ENCODE peak calls at places on chromosomes 5 and 9, in seven cellular contexts. E, P, C, U, N, G and W are unnamed samples. For H3K4me1 and H3K9me3, the result is how much of the 10 kb centered on the place peaks cover.

GRCh38 chr5:73822989-73823339 is 197.0 kb downstream of the ARHGEF28 start:
- DNase-seq in E (no peak), P (no peak), C (no peak), U (peak), N (no peak), G (peak), W (no peak)

GRCh38 chr5:54450542-54450941 is 5.0 kb upstream of the HSPB3 start:
- DNase-seq in E (no peak), P (no peak), C (no peak), U (no peak), N (no peak), G (no peak), W (no peak)

GRCh38 chr5:122424211-122424610 is 112.2 kb downstream of the SNCAIP start:
- DNase-seq in E (peak), P (no peak), C (no peak), U (no peak), N (no peak), G (no peak), W (no peak)

GRCh38 chr5:157559301-157559700 is 16.3 kb downstream of the ADAM19 start:
- DNase-seq in E (no peak), P (no peak), C (no peak), U (peak), N (no peak), G (peak), W (no peak)

GRCh38 chr5:132678735-132679134 is 4.9 kb downstream of the IL4 start:
- DNase-seq in E (no peak), P (no peak), C (no peak), U (no peak), N (no peak), G (no peak), W (no peak)

GRCh38 chr5:172508471-172509404 is 54.4 kb upstream of the SH3PXD2B start:
- DNase-seq in E (no peak), P (peak), C (no peak), U (no peak), N (no peak), G (no peak), W (no peak)

GRCh38 chr5:144951001-144951400 is 780.3 kb downstream of the KCTD16 start:
- DNase-seq in E (no peak), P (no peak), C (no peak), U (no peak), N (no peak), G (no peak), W (no peak)

GRCh38 chr9:132820545-132820944 is 57.5 kb downstream of the AK8 start:
- DNase-seq in E (no peak), P (no peak), C (no peak), U (no peak), N (no peak), G (no peak), W (no peak)

GRCh38 chr5:138981131-138981530 is 106.0 kb upstream of the LRRTM2 start:
- DNase-seq in E (no peak), P (no peak), C (no peak), U (no peak), N (no peak), G (peak), W (no peak)

GRCh38 chr5:68225911-68226563 is 10.5 kb downstream of the PIK3R1 start:
- DNase-seq in E (no peak), P (peak), C (no peak), U (no peak), N (peak), G (no peak), W (no peak)

GRCh38 chr5:172114875-172115422 is 73.1 kb downstream of the STK10 start:
- DNase-seq in E (no peak), P (peak), C (peak), U (no peak), N (peak), G (no peak), W (peak)

GRCh38 chr9:121985792-121986494 is 107.2 kb downstream of the TTLL11 start:
- DNase-seq in E (no peak), P (no peak), C (no peak), U (no peak), N (peak), G (no peak), W (no peak)

GRCh38 chr9:20684035-20684864 is at the start of gene FOCAD:
- DNase-seq in E (peak), P (peak), C (peak), U (peak), N (peak), G (peak), W (peak)

GRCh38 chr5:43691893-43692292 is 88.9 kb downstream of the NNT start:
- DNase-seq in E (no peak), P (no peak), C (no peak), U (no peak), N (no peak), G (no peak), W (no peak)

GRCh38 chr9:77585335-77585786 is 62.8 kb downstream of the GNA14 start:
- DNase-seq in E (no peak), P (no peak), C (no peak), U (no peak), N (no peak), G (no peak), W (no peak)

GRCh38 chr9:124125590-124126047 is 114.1 kb downstream of the LHX2 start:
- DNase-seq in E (peak), P (no peak), C (no peak), U (no peak), N (no peak), G (no peak), W (no peak)

GRCh38 chr5:180786398-180787005 is 16.1 kb downstream of the MGAT1 start:
- DNase-seq in E (no peak), P (no peak), C (no peak), U (no peak), N (no peak), G (no peak), W (no peak)

GRCh38 chr5:175306381-175306780 is 137.6 kb downstream of the DRD1 start:
- DNase-seq in E (no peak), P (no peak), C (no peak), U (no peak), N (no peak), G (no peak), W (no peak)

GRCh38 chr5:105460721-105461120 is 1898.1 kb upstream of the NUDT12 start:
- DNase-seq in E (no peak), P (no peak), C (no peak), U (no peak), N (no peak), G (no peak), W (no peak)

GRCh38 chr5:105462377-105462776 is 1899.8 kb upstream of the NUDT12 start:
- DNase-seq in E (no peak), P (no peak), C (no peak), U (no peak), N (no peak), G (no peak), W (no peak)
- H3K4me1 ChIP-seq in E (under half), P (under half), C (under half), U (under half), N (under half), G (under half), W (under half)

DNA sequence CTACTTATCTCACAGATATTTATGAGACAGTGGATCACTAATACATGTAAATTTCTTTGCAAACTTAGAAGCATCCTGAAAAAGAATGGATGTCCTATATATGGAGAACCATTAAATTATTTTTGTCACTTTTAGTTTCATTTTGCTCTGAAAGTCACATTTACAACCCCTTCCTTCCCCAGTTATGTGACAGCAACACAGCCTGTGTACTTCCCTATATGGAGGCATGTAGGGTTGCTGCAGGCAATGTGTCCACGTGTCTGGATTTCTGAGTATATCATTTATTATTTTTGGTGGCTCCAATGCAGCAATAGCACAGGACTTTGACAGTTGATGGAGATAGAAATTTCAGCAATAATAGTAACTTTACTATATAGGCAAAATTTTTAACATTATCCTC is 156.4 kb downstream of the ST8SIA4 start:
- DNase-seq in E (no peak), P (no peak), C (no peak), U (no peak), N (no peak), G (no peak), W (peak)
- TF ChIP-seq CTCF in E (no peak), P (no peak), C (no peak), U (no peak), N (no peak), G (no peak), W (no peak)

GRCh38 chr5:150945501-150945900 is 40.7 kb upstream of the ZNF300 start:
- DNase-seq in E (no peak), P (no peak), C (no peak), U (peak), N (no peak), G (peak), W (no peak)

GRCh38 chr5:150948539-150948938 is 43.8 kb upstream of the ZNF300 start:
- DNase-seq in E (no peak), P (no peak), C (no peak), U (no peak), N (no peak), G (no peak), W (no peak)

GRCh38 chr5:150945947-150946346 is 41.2 kb upstream of the ZNF300 start:
- DNase-seq in E (no peak), P (no peak), C (no peak), U (no peak), N (no peak), G (no peak), W (no peak)

GRCh38 chr5:150946351-150946905 is 41.6 kb upstream of the ZNF300 start:
- DNase-seq in E (no peak), P (peak), C (peak), U (no peak), N (peak), G (peak), W (peak)
- H3K9me3 ChIP-seq in E (under half), P (under half), C (half or more), U (under half), N (under half), G (under half), W (half or more)

GRCh38 chr5:154764967-154765366 is 9.8 kb downstream of the LARP1 start:
- DNase-seq in E (no peak), P (no peak), C (no peak), U (no peak), N (no peak), G (no peak), W (no peak)
- H3K4me1 ChIP-seq in E (under half), P (under half), C (half or more), U (under half), N (under half), G (under half), W (half or more)

DNA sequence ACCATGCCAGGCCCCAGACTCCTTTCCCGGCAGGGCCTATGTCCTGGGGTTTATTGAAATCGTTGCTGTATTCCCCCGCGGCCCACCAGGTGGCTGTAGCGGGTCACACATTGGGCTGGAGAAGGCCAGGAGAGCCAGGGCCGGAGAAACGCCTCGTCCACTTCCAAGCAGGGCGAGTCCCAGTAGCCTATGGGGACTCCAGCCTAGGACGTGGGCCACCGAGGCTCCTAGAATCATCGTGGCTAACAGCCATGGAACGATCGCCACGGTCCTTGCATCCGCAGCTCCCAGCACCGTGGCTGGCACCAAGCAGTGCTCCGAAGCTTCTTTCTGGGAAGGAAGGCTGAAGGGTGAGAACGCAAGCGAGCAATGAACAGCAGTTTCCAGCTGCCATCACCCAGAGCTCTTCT is 87.7 kb downstream of the ENTREP1 start:
- DNase-seq in E (peak), P (peak), C (peak), U (peak), N (peak), G (peak), W (no peak)
- TF ChIP-seq CTCF in E (peak), P (peak), C (peak), U (peak), N (peak), G (peak), W (peak)